ENCODE peak calls at places on chromosome 18, in ten cellular contexts. One of them, this sample, is unnamed.

GRCh38 chr18:73235491-73235890 is 367.7 kb upstream of the NETO1 start:
- DNase-seq in endothelial cell of umbilical vein: no peak
- DNase-seq in body of pancreas: no peak
- DNase-seq in ovary: no peak
- DNase-seq in sigmoid colon: no peak
- DNase-seq in breast epithelium: no peak
- DNase-seq in right lobe of liver: no peak
- DNase-seq in HepG2: peak
- DNase-seq in IMR-90: peak
- DNase-seq in A549: peak
- DNase-seq in this sample: no peak

GRCh38 chr18:292271-292670 is 24.4 kb upstream of the THOC1 start:
- DNase-seq in endothelial cell of umbilical vein: peak
- DNase-seq in body of pancreas: no peak
- DNase-seq in ovary: no peak
- DNase-seq in sigmoid colon: no peak
- DNase-seq in breast epithelium: no peak
- DNase-seq in right lobe of liver: no peak
- DNase-seq in HepG2: no peak
- DNase-seq in IMR-90: no peak
- DNase-seq in A549: no peak
- DNase-seq in this sample: no peak

GRCh38 chr18:35132284-35132910 is 91.2 kb downstream of the MAPRE2 start:
- DNase-seq in endothelial cell of umbilical vein: no peak
- DNase-seq in body of pancreas: no peak
- DNase-seq in ovary: no peak
- DNase-seq in sigmoid colon: no peak
- DNase-seq in breast epithelium: no peak
- DNase-seq in right lobe of liver: no peak
- DNase-seq in HepG2: no peak
- DNase-seq in IMR-90: no peak
- DNase-seq in A549: no peak
- DNase-seq in this sample: no peak

GRCh38 chr18:26252411-26252810 is 26.2 kb downstream of the TAF4B start:
- DNase-seq in endothelial cell of umbilical vein: no peak
- DNase-seq in body of pancreas: no peak
- DNase-seq in ovary: no peak
- DNase-seq in sigmoid colon: no peak
- DNase-seq in breast epithelium: no peak
- DNase-seq in right lobe of liver: no peak
- DNase-seq in HepG2: peak
- DNase-seq in IMR-90: no peak
- DNase-seq in A549: no peak
- DNase-seq in this sample: no peak

GRCh38 chr18:34592961-34593382 is 117.1 kb upstream of the DTNA start:
- DNase-seq in endothelial cell of umbilical vein: peak
- DNase-seq in body of pancreas: peak
- DNase-seq in ovary: peak
- DNase-seq in sigmoid colon: peak
- DNase-seq in breast epithelium: peak
- DNase-seq in right lobe of liver: no peak
- DNase-seq in HepG2: no peak
- DNase-seq in IMR-90: peak
- DNase-seq in A549: no peak
- DNase-seq in this sample: no peak

GRCh38 chr18:44742741-44743311 is 62.1 kb downstream of the SETBP1 start:
- DNase-seq in endothelial cell of umbilical vein: no peak
- DNase-seq in body of pancreas: peak
- DNase-seq in ovary: peak
- DNase-seq in sigmoid colon: peak
- DNase-seq in breast epithelium: no peak
- DNase-seq in right lobe of liver: peak
- DNase-seq in HepG2: no peak
- DNase-seq in IMR-90: peak
- DNase-seq in A549: peak
- DNase-seq in this sample: no peak

GRCh38 chr18:21064347-21064746 is 47.3 kb downstream of the ROCK1 start:
- DNase-seq in endothelial cell of umbilical vein: no peak
- DNase-seq in body of pancreas: no peak
- DNase-seq in ovary: no peak
- DNase-seq in sigmoid colon: no peak
- DNase-seq in breast epithelium: no peak
- DNase-seq in right lobe of liver: no peak
- DNase-seq in HepG2: no peak
- DNase-seq in IMR-90: peak
- DNase-seq in A549: no peak
- DNase-seq in this sample: no peak

GRCh38 chr18:9737814-9738160 is 29.7 kb downstream of the RAB31 start:
- DNase-seq in endothelial cell of umbilical vein: no peak
- DNase-seq in body of pancreas: peak
- DNase-seq in ovary: no peak
- DNase-seq in sigmoid colon: no peak
- DNase-seq in breast epithelium: no peak
- DNase-seq in right lobe of liver: no peak
- DNase-seq in HepG2: no peak
- DNase-seq in IMR-90: no peak
- DNase-seq in A549: no peak
- DNase-seq in this sample: peak

GRCh38 chr18:12271376-12272235 is 17.4 kb downstream of the CIDEA start:
- DNase-seq in endothelial cell of umbilical vein: peak
- DNase-seq in body of pancreas: peak
- DNase-seq in ovary: peak
- DNase-seq in sigmoid colon: peak
- DNase-seq in breast epithelium: peak
- DNase-seq in right lobe of liver: peak
- DNase-seq in HepG2: peak
- DNase-seq in IMR-90: peak
- DNase-seq in A549: peak
- DNase-seq in this sample: peak
- TF ChIP-seq POLR2A in endothelial cell of umbilical vein: no peak
- TF ChIP-seq POLR2A in body of pancreas: no peak
- TF ChIP-seq POLR2A in ovary: peak
- TF ChIP-seq POLR2A in sigmoid colon: no peak
- TF ChIP-seq POLR2A in breast epithelium: no peak
- TF ChIP-seq POLR2A in right lobe of liver: no peak
- TF ChIP-seq POLR2A in HepG2: no peak
- TF ChIP-seq POLR2A in IMR-90: no peak
- TF ChIP-seq POLR2A in A549: no peak
- TF ChIP-seq POLR2A in this sample: no peak

DNA sequence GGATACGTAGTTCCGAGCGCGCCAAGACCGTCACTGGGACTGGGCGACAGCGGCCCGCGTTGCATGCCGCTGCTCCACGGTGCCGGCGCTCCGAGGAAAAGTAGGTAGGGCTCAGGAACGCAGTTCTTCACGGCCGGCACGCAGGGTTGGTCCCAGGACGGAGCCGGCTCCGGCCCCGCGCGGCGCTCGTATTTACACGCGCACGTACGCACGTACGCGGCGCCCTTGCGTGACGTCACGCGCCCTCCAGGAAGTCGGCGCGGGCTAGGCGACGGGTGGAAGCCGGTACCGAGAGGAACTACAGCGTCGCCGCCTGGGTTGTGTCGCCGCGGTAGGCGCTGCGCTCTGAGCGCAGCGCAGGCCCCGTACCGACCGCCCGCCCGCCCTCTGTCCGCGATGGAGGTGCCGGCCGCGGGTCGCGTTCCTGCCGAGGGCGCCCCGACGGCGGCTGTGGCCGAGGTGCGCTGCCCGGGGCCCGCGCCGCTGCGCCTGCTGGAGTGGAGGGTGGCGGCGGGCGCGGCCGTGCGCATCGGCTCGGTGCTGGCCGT is at the start of gene CTDP1:
- DNase-seq in endothelial cell of umbilical vein: peak
- DNase-seq in body of pancreas: peak
- DNase-seq in ovary: peak
- DNase-seq in sigmoid colon: peak
- DNase-seq in breast epithelium: peak
- DNase-seq in right lobe of liver: peak
- DNase-seq in HepG2: peak
- DNase-seq in IMR-90: peak
- DNase-seq in A549: peak
- DNase-seq in this sample: peak
- TF ChIP-seq POLR2A in endothelial cell of umbilical vein: no peak
- TF ChIP-seq POLR2A in body of pancreas: peak
- TF ChIP-seq POLR2A in ovary: peak
- TF ChIP-seq POLR2A in sigmoid colon: peak
- TF ChIP-seq POLR2A in breast epithelium: no peak
- TF ChIP-seq POLR2A in right lobe of liver: peak
- TF ChIP-seq POLR2A in HepG2: peak
- TF ChIP-seq POLR2A in IMR-90: no peak
- TF ChIP-seq POLR2A in A549: peak
- TF ChIP-seq POLR2A in this sample: peak

GRCh38 chr18:67266246-67266570 is 250.3 kb downstream of the DSEL start:
- DNase-seq in endothelial cell of umbilical vein: no peak
- DNase-seq in body of pancreas: no peak
- DNase-seq in ovary: no peak
- DNase-seq in sigmoid colon: no peak
- DNase-seq in breast epithelium: no peak
- DNase-seq in right lobe of liver: no peak
- DNase-seq in HepG2: no peak
- DNase-seq in IMR-90: no peak
- DNase-seq in A549: no peak
- DNase-seq in this sample: no peak

GRCh38 chr18:67268530-67268929 is 248.0 kb downstream of the DSEL start:
- DNase-seq in endothelial cell of umbilical vein: no peak
- DNase-seq in body of pancreas: no peak
- DNase-seq in ovary: no peak
- DNase-seq in sigmoid colon: no peak
- DNase-seq in breast epithelium: no peak
- DNase-seq in right lobe of liver: no peak
- DNase-seq in HepG2: no peak
- DNase-seq in IMR-90: no peak
- DNase-seq in A549: no peak
- DNase-seq in this sample: no peak

GRCh38 chr18:67269206-67269605 is 247.3 kb downstream of the DSEL start:
- DNase-seq in endothelial cell of umbilical vein: no peak
- DNase-seq in body of pancreas: no peak
- DNase-seq in ovary: no peak
- DNase-seq in sigmoid colon: no peak
- DNase-seq in breast epithelium: no peak
- DNase-seq in right lobe of liver: no peak
- DNase-seq in HepG2: no peak
- DNase-seq in IMR-90: no peak
- DNase-seq in A549: no peak
- DNase-seq in this sample: no peak

GRCh38 chr18:67265464-67266245 is 250.9 kb downstream of the DSEL start:
- DNase-seq in endothelial cell of umbilical vein: peak
- DNase-seq in body of pancreas: no peak
- DNase-seq in ovary: no peak
- DNase-seq in sigmoid colon: no peak
- DNase-seq in breast epithelium: no peak
- DNase-seq in right lobe of liver: no peak
- DNase-seq in HepG2: no peak
- DNase-seq in IMR-90: peak
- DNase-seq in A549: no peak
- DNase-seq in this sample: no peak

DNA sequence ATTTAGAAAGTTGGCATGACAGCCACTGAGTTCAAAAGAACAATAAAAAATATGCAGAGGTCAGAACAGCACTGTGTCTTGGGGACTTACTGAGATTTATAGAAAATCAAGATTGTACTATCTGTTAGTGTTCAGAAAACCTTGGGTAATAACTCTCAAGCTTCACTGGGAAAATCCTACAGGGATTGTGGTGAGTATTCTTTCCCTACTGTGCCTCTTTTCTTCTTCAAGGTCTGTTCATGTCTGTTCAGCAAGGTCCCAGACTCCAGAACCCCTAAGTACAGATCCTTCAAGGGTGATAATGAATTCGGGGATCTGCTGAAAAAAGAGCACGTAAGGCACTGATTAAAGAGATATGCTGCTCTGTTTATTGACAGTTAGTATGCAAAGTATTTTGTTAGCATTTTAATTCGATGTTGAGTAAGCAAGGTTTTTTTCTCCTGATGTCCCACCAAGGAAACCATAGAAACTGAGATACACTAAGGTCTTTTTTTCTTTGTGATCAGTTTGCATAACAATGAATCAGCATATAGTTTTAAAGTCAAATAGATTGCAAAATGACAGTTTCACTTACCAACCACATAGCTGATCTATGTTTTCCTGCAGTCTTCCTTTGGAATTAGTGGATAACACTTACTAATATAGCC is 249.8 kb downstream of the DSEL start:
- DNase-seq in endothelial cell of umbilical vein: peak
- DNase-seq in body of pancreas: no peak
- DNase-seq in ovary: no peak
- DNase-seq in sigmoid colon: no peak
- DNase-seq in breast epithelium: no peak
- DNase-seq in right lobe of liver: no peak
- DNase-seq in HepG2: no peak
- DNase-seq in IMR-90: peak
- DNase-seq in A549: peak
- DNase-seq in this sample: no peak
- TF ChIP-seq POLR2A in endothelial cell of umbilical vein: no peak
- TF ChIP-seq POLR2A in body of pancreas: no peak
- TF ChIP-seq POLR2A in ovary: no peak
- TF ChIP-seq POLR2A in sigmoid colon: no peak
- TF ChIP-seq POLR2A in breast epithelium: no peak
- TF ChIP-seq POLR2A in right lobe of liver: no peak
- TF ChIP-seq POLR2A in HepG2: no peak
- TF ChIP-seq POLR2A in IMR-90: no peak
- TF ChIP-seq POLR2A in A549: no peak
- TF ChIP-seq POLR2A in this sample: no peak

GRCh38 chr18:3014501-3015202 is 1.7 kb upstream of the LPIN2 start:
- DNase-seq in endothelial cell of umbilical vein: peak
- DNase-seq in body of pancreas: no peak
- DNase-seq in ovary: no peak
- DNase-seq in sigmoid colon: no peak
- DNase-seq in breast epithelium: no peak
- DNase-seq in right lobe of liver: no peak
- DNase-seq in HepG2: no peak
- DNase-seq in IMR-90: no peak
- DNase-seq in A549: no peak
- DNase-seq in this sample: no peak

GRCh38 chr18:3015851-3016250 is 2.9 kb upstream of the LPIN2 start:
- DNase-seq in endothelial cell of umbilical vein: peak
- DNase-seq in body of pancreas: no peak
- DNase-seq in ovary: no peak
- DNase-seq in sigmoid colon: no peak
- DNase-seq in breast epithelium: no peak
- DNase-seq in right lobe of liver: no peak
- DNase-seq in HepG2: no peak
- DNase-seq in IMR-90: no peak
- DNase-seq in A549: no peak
- DNase-seq in this sample: no peak

GRCh38 chr18:3015203-3015590 is 2.3 kb upstream of the LPIN2 start:
- DNase-seq in endothelial cell of umbilical vein: peak
- DNase-seq in body of pancreas: no peak
- DNase-seq in ovary: peak
- DNase-seq in sigmoid colon: no peak
- DNase-seq in breast epithelium: no peak
- DNase-seq in right lobe of liver: no peak
- DNase-seq in HepG2: peak
- DNase-seq in IMR-90: peak
- DNase-seq in A549: peak
- DNase-seq in this sample: peak

GRCh38 chr18:3012306-3012919 is 531 bp downstream of the LPIN2 start:
- DNase-seq in endothelial cell of umbilical vein: peak
- DNase-seq in body of pancreas: peak
- DNase-seq in ovary: peak
- DNase-seq in sigmoid colon: peak
- DNase-seq in breast epithelium: peak
- DNase-seq in right lobe of liver: peak
- DNase-seq in HepG2: no peak
- DNase-seq in IMR-90: peak
- DNase-seq in A549: peak
- DNase-seq in this sample: peak

GRCh38 chr18:3012920-3013810 is at the start of gene LPIN2:
- DNase-seq in endothelial cell of umbilical vein: peak
- DNase-seq in body of pancreas: peak
- DNase-seq in ovary: peak
- DNase-seq in sigmoid colon: peak
- DNase-seq in breast epithelium: peak
- DNase-seq in right lobe of liver: peak
- DNase-seq in HepG2: peak
- DNase-seq in IMR-90: peak
- DNase-seq in A549: peak
- DNase-seq in this sample: peak
- TF ChIP-seq POLR2A in endothelial cell of umbilical vein: peak
- TF ChIP-seq POLR2A in body of pancreas: peak
- TF ChIP-seq POLR2A in ovary: peak
- TF ChIP-seq POLR2A in sigmoid colon: no peak
- TF ChIP-seq POLR2A in breast epithelium: no peak
- TF ChIP-seq POLR2A in right lobe of liver: peak
- TF ChIP-seq POLR2A in HepG2: peak
- TF ChIP-seq POLR2A in IMR-90: peak
- TF ChIP-seq POLR2A in A549: no peak
- TF ChIP-seq POLR2A in this sample: peak

This sample was measured in erythroblast.